ENCODE peak calls at places on chromosomes 4 and X, in ten cellular contexts. F is activated CD4-positive, alpha-beta T cell treated with anti-CD3 and anti-CD28 coated beads for 24 hours; A is ovary; T is stimulated activated CD4-positive, alpha-beta T cell treated with anti-CD3 and anti-CD28 coated beads, Interleukin-2, amount 100 ng/mL, for 48 hours; W is stimulated activated CD8-positive, alpha-beta memory T cell treated with anti-CD3 and anti-CD28 coated beads, Interleukin-15, amount 100 ng/mL, for 24 hours; D is CD4-positive, CD25-positive, alpha-beta regulatory T cell; G is AG04449; E is GM23248; M is iPS DF 6.9; R is AG09309. X is an unnamed sample.

GRCh38 chr4:167380964-167381363 is 146.7 kb upstream of the SPOCK3 start:
- DNase-seq in F (no peak), A (no peak), T (no peak), W (no peak), D (no peak), G (no peak), E (no peak), M (no peak), R (no peak), X (no peak)

GRCh38 chr4:134905061-134905460 is 703.5 kb upstream of the PABPC4L start:
- DNase-seq in F (no peak), A (no peak), T (no peak), W (no peak), D (no peak), G (no peak), E (no peak), M (no peak), R (no peak), X (no peak)

GRCh38 chrX:133171962-133172708 is 46.0 kb downstream of the TFDP3 start:
- DNase-seq in F (no peak), A (no peak), T (no peak), W (no peak), D (no peak), G (no peak), E (peak), M (no peak), R (no peak), X (no peak)

GRCh38 chr4:178738026-178738425 is 1295.8 kb upstream of the AGA start:
- DNase-seq in F (no peak), A (no peak), T (no peak), W (no peak), D (no peak), G (no peak), E (no peak), M (no peak), R (no peak), X (no peak)

GRCh38 chr4:172142331-172142738 is 329.1 kb downstream of the GALNTL6 start:
- DNase-seq in F (no peak), A (no peak), T (no peak), W (no peak), D (no peak), G (peak), E (peak), M (no peak), R (no peak), X (peak)

GRCh38 chrX:73832319-73832718 is 269.3 kb downstream of the CHIC1 start:
- DNase-seq in F (no peak), A (no peak), T (no peak), W (no peak), D (no peak), G (no peak), E (no peak), M (no peak), R (no peak), X (no peak)

GRCh38 chr4:81635747-81636146 is 164.0 kb upstream of the RASGEF1B start:
- DNase-seq in F (no peak), A (no peak), T (no peak), W (no peak), D (no peak), G (no peak), E (no peak), M (no peak), R (no peak), X (no peak)

GRCh38 chr4:52983563-52984303 is 121.6 kb downstream of the RASL11B start:
- DNase-seq in F (no peak), A (no peak), T (peak), W (no peak), D (no peak), G (no peak), E (peak), M (peak), R (no peak), X (peak)

GRCh38 chrX:123976671-123977316 is 15.3 kb downstream of the STAG2 start:
- DNase-seq in F (no peak), A (no peak), T (no peak), W (no peak), D (no peak), G (no peak), E (peak), M (no peak), R (no peak), X (peak)

GRCh38 chr4:42282081-42282901 is 115.0 kb upstream of the SHISA3 start:
- DNase-seq in F (no peak), A (peak), T (peak), W (no peak), D (no peak), G (peak), E (peak), M (no peak), R (no peak), X (peak)

GRCh38 chr4:96558466-96558865 is 718.6 kb downstream of the PDHA2 start:
- DNase-seq in F (no peak), A (no peak), T (no peak), W (no peak), D (no peak), G (no peak), E (no peak), M (no peak), R (no peak), X (no peak)

GRCh38 chr4:113811329-113811728 is 49.8 kb upstream of the CAMK2D start:
- DNase-seq in F (no peak), A (no peak), T (no peak), W (no peak), D (no peak), G (no peak), E (peak), M (no peak), R (no peak), X (no peak)

GRCh38 chrX:119984652-119985051 is 41.1 kb upstream of the NKAP start:
- DNase-seq in F (no peak), A (no peak), T (no peak), W (no peak), D (no peak), G (no peak), E (no peak), M (no peak), R (no peak), X (no peak)

GRCh38 chrX:40091691-40092421 is 5.9 kb downstream of the BCOR start:
- DNase-seq in F (no peak), A (no peak), T (no peak), W (no peak), D (no peak), G (no peak), E (no peak), M (no peak), R (no peak), X (no peak)

GRCh38 chrX:108313662-108314061 is 124.6 kb downstream of the COL4A6 start:
- DNase-seq in F (no peak), A (no peak), T (no peak), W (no peak), D (no peak), G (no peak), E (peak), M (no peak), R (no peak), X (peak)

GRCh38 chr4:80471701-80472100 is 136.2 kb downstream of the CFAP299 start:
- DNase-seq in F (no peak), A (no peak), T (no peak), W (no peak), D (no peak), G (no peak), E (peak), M (no peak), R (no peak), X (peak)

GRCh38 chr4:111798840-111799239 is 346.4 kb upstream of the FAM241A start:
- DNase-seq in F (no peak), A (no peak), T (no peak), W (no peak), D (no peak), G (no peak), E (peak), M (no peak), R (no peak), X (no peak)

GRCh38 chr4:92307886-92308285 is 4.1 kb downstream of the GRID2 start:
- DNase-seq in F (no peak), A (no peak), T (no peak), W (no peak), D (no peak), G (no peak), E (no peak), M (no peak), R (no peak), X (no peak)

GRCh38 chr4:25343671-25344070 is 31.1 kb downstream of the ZCCHC4 start:
- DNase-seq in F (no peak), A (no peak), T (no peak), W (no peak), D (no peak), G (no peak), E (peak), M (no peak), R (no peak), X (peak)

GRCh38 chr4:15035152-15035551 is 32.9 kb downstream of the CPEB2 start:
- DNase-seq in F (no peak), A (no peak), T (no peak), W (no peak), D (no peak), G (no peak), E (peak), M (no peak), R (no peak), X (peak)

GRCh38 chr4:27844359-27844758 is 983.7 kb downstream of the STIM2 start:
- DNase-seq in F (no peak), A (no peak), T (no peak), W (no peak), D (no peak), G (no peak), E (no peak), M (no peak), R (no peak), X (no peak)

GRCh38 chr4:180052629-180053028 is 2190.6 kb upstream of the TENM3 start:
- DNase-seq in F (no peak), A (no peak), T (no peak), W (no peak), D (no peak), G (no peak), E (no peak), M (no peak), R (no peak), X (no peak)

GRCh38 chrX:57821703-57822375 is 88.4 kb downstream of the ZXDA start:
- DNase-seq in F (no peak), A (peak), T (peak), W (no peak), D (peak), G (peak), E (peak), M (peak), R (peak), X (peak)

GRCh38 chrX:86348669-86349068 is 200.4 kb downstream of the DACH2 start:
- DNase-seq in F (no peak), A (no peak), T (no peak), W (no peak), D (no peak), G (no peak), E (no peak), M (no peak), R (no peak), X (no peak)

GRCh38 chr4:176538217-176538925 is 218.6 kb downstream of the SPCS3 start:
- DNase-seq in F (no peak), A (no peak), T (no peak), W (no peak), D (no peak), G (peak), E (peak), M (no peak), R (peak), X (peak)

GRCh38 chr4:42149004-42149403 is 3.5 kb downstream of the BEND4 start:
- DNase-seq in F (no peak), A (no peak), T (no peak), W (no peak), D (no peak), G (no peak), E (no peak), M (no peak), R (no peak), X (no peak)

GRCh38 chrX:153878969-153879653 is 6.9 kb downstream of the L1CAM start:
- DNase-seq in F (no peak), A (no peak), T (no peak), W (no peak), D (no peak), G (no peak), E (no peak), M (no peak), R (no peak), X (no peak)

GRCh38 chr4:38368612-38369011 is 295.4 kb upstream of the KLF3 start:
- DNase-seq in F (no peak), A (no peak), T (no peak), W (no peak), D (no peak), G (no peak), E (peak), M (no peak), R (peak), X (peak)

GRCh38 chrX:70494441-70494840 is 49.8 kb downstream of the DLG3 start:
- DNase-seq in F (no peak), A (no peak), T (peak), W (no peak), D (no peak), G (no peak), E (peak), M (no peak), R (no peak), X (peak)

GRCh38 chrX:46251755-46252154 is 293.5 kb downstream of the ZNF674 start:
- DNase-seq in F (no peak), A (no peak), T (no peak), W (no peak), D (no peak), G (no peak), E (peak), M (no peak), R (no peak), X (peak)

GRCh38 chrX:82218361-82218760 is 1016.5 kb downstream of the SH3BGRL start:
- DNase-seq in F (no peak), A (no peak), T (no peak), W (no peak), D (no peak), G (no peak), E (peak), M (no peak), R (no peak), X (peak)

GRCh38 chrX:110806145-110806544 is 10.5 kb upstream of the CHRDL1 start:
- DNase-seq in F (no peak), A (no peak), T (no peak), W (no peak), D (no peak), G (no peak), E (peak), M (no peak), R (peak), X (peak)

GRCh38 chrX:148601034-148601433 is 100.6 kb downstream of the AFF2 start:
- DNase-seq in F (no peak), A (no peak), T (no peak), W (no peak), D (no peak), G (no peak), E (peak), M (no peak), R (no peak), X (no peak)

GRCh38 chr4:29390921-29391320 is 1329.2 kb upstream of the PCDH7 start:
- DNase-seq in F (no peak), A (no peak), T (no peak), W (no peak), D (no peak), G (no peak), E (no peak), M (no peak), R (peak), X (no peak)

GRCh38 chr4:160129439-160129838 is 1026.6 kb downstream of the RAPGEF2 start:
- DNase-seq in F (no peak), A (no peak), T (no peak), W (no peak), D (no peak), G (no peak), E (no peak), M (no peak), R (no peak), X (no peak)

GRCh38 chr4:41155194-41155830 is 59.0 kb downstream of the APBB2 start:
- DNase-seq in F (no peak), A (no peak), T (no peak), W (no peak), D (no peak), G (no peak), E (peak), M (no peak), R (no peak), X (peak)

GRCh38 chrX:153723351-153724251 is 586 bp downstream of the BCAP31 start:
- DNase-seq in F (no peak), A (peak), T (peak), W (no peak), D (peak), G (no peak), E (peak), M (no peak), R (no peak), X (peak)